ENCODE peak calls at places on chromosomes 2 and 18, in ten cellular contexts. J is fibroblast of the aortic adventitia; W is lung microvascular endothelial cell; H is Calu3; U is HTR-8/SVneo; M is SK-MEL-5; C is LoVo; Z is GM19239; B is G401; T is activated gamma-delta T cell treated with anti-CD3 and anti-CD28 coated beads, Interleukin-2, amount 50 U/mL, for 16 hours. V is an unnamed sample.

GRCh38 chr2:232421189-232421785 is 14.6 kb downstream of the ALPG start:
- DNase-seq in W (no peak), H (no peak), M (no peak), T (no peak), B (no peak), Z (no peak), U (no peak), C (no peak), J (no peak), V (no peak)

GRCh38 chr2:203446071-203446481 is 89.0 kb downstream of the RAPH1 start:
- DNase-seq in C (no peak), U (no peak), M (no peak), W (peak), J (peak), Z (no peak), B (no peak), H (no peak), T (no peak), V (no peak)

GRCh38 chr2:188997276-188997675 is 23.1 kb downstream of the COL3A1 start:
- DNase-seq in U (no peak), C (no peak), M (no peak), W (no peak), J (peak), Z (no peak), T (no peak), B (no peak), H (no peak), V (no peak)

GRCh38 chr2:217402622-217403383 is 542.9 kb upstream of the TNP1 start:
- DNase-seq in C (no peak), H (peak), M (no peak), T (no peak), Z (no peak), B (peak), U (no peak), J (peak), W (peak), V (no peak)

GRCh38 chr2:23711979-23712755 is 214.8 kb downstream of the ATAD2B start:
- DNase-seq in M (no peak), W (no peak), U (no peak), H (no peak), C (no peak), J (peak), Z (no peak), T (no peak), B (no peak), V (no peak)

GRCh38 chr18:28581503-28582169 is 404.7 kb upstream of the CDH2 start:
- DNase-seq in T (no peak), H (no peak), C (no peak), U (no peak), M (no peak), J (peak), B (no peak), W (no peak), Z (no peak), V (no peak)

GRCh38 chr2:174784316-174784715 is 20.0 kb upstream of the CHRNA1 start:
- DNase-seq in B (no peak), T (no peak), J (no peak), Z (no peak), C (no peak), U (no peak), W (no peak), M (no peak), H (no peak), V (no peak)

GRCh38 chr2:86298411-86299390 is 38.7 kb downstream of the REEP1 start:
- DNase-seq in B (peak), W (peak), J (peak), C (no peak), Z (no peak), H (no peak), U (peak), T (no peak), M (peak), V (peak)

GRCh38 chr2:12883911-12884310 is 167.2 kb downstream of the TRIB2 start:
- DNase-seq in W (peak), T (no peak), C (no peak), U (no peak), H (no peak), B (no peak), Z (no peak), M (no peak), J (peak), V (no peak)

V was measured in mucosa of gallbladder.